ENCODE peak calls at places on chromosomes 1 and 21, in nine cellular contexts. S is A549; T is ovary; Y is left ventricle myocardium inferior; N is psoas muscle; Q is CD8-positive, alpha-beta T cell; G is AG04450; V is tibial nerve; D is hepatocyte. A is an unnamed sample.

GRCh38 chr21:27108228-27108627 is 141.3 kb upstream of the ADAMTS5 start:
- DNase-seq in T (no peak), S (no peak), V (no peak), N (no peak), D (no peak), Y (no peak), G (no peak), Q (no peak), A (no peak)

GRCh38 chr1:246602194-246602593 is 35.9 kb downstream of the CNST start:
- DNase-seq in Q (no peak), N (no peak), T (no peak), Y (no peak), D (no peak), S (no peak), V (no peak), G (no peak), A (no peak)

GRCh38 chr1:98468111-98468717 is 193.3 kb upstream of the SNX7 start:
- DNase-seq in T (no peak), N (no peak), S (peak), Q (no peak), V (no peak), D (peak), G (peak), Y (no peak), A (no peak)

GRCh38 chr1:197921235-197922069 is 4.3 kb downstream of the LHX9 start:
- DNase-seq in V (no peak), Y (no peak), N (no peak), D (peak), T (peak), S (no peak), Q (no peak), G (no peak), A (no peak)

GRCh38 chr1:58754683-58755467 is 29.0 kb downstream of the JUN start:
- DNase-seq in G (no peak), V (no peak), S (no peak), T (no peak), Q (no peak), Y (no peak), D (no peak), N (no peak), A (no peak)

GRCh38 chr1:165481820-165482532 is 37.0 kb upstream of the RXRG start:
- DNase-seq in S (peak), N (peak), Y (peak), D (peak), G (peak), Q (no peak), V (no peak), T (no peak), A (no peak)

GRCh38 chr1:208183977-208184901 is 59.9 kb downstream of the PLXNA2 start:
- DNase-seq in N (peak), Q (no peak), G (no peak), V (peak), S (peak), D (peak), Y (no peak), T (no peak), A (no peak)

GRCh38 chr1:232952514-232953175 is 2.2 kb downstream of the NTPCR start:
- DNase-seq in V (no peak), N (no peak), G (no peak), T (no peak), S (peak), Q (no peak), Y (no peak), D (peak), A (no peak)

GRCh38 chr1:7842517-7842916 is 10.3 kb downstream of the UTS2 start:
- DNase-seq in N (no peak), Y (no peak), G (no peak), V (no peak), Q (no peak), T (no peak), S (no peak), D (no peak), A (no peak)

GRCh38 chr1:31657972-31658510 is 13.4 kb upstream of the PEF1 start:
- DNase-seq in Q (no peak), N (no peak), G (no peak), S (no peak), T (no peak), Y (no peak), D (no peak), V (no peak), A (no peak)

GRCh38 chr1:119947468-119947867 is 51.2 kb upstream of the ADAM30 start:
- DNase-seq in T (no peak), D (no peak), S (no peak), G (peak), N (no peak), Y (no peak), V (no peak), Q (no peak), A (no peak)

GRCh38 chr1:39835935-39836594 is 47.2 kb downstream of the TRIT1 start:
- DNase-seq in S (no peak), T (no peak), N (no peak), Y (no peak), V (no peak), D (no peak), G (no peak), Q (no peak), A (no peak)

GRCh38 chr1:22473952-22474351 is 22.3 kb downstream of the ZBTB40 start:
- DNase-seq in Q (no peak), G (no peak), D (no peak), N (no peak), V (no peak), S (no peak), Y (no peak), T (no peak), A (no peak)

GRCh38 chr1:221845650-221846371 is 103.9 kb upstream of the DUSP10 start:
- DNase-seq in Q (no peak), S (peak), G (peak), V (no peak), D (peak), N (peak), T (no peak), Y (no peak), A (peak)

GRCh38 chr1:35449334-35450008 is 107.7 kb downstream of the KIAA0319L start:
- DNase-seq in Y (no peak), D (peak), T (no peak), N (no peak), V (no peak), Q (no peak), S (no peak), G (peak), A (no peak)

GRCh38 chr1:97042551-97042950 is 321.0 kb downstream of the PTBP2 start:
- DNase-seq in S (no peak), D (no peak), G (no peak), T (no peak), Y (no peak), N (no peak), V (no peak), Q (no peak), A (no peak)

GRCh38 chr1:62912028-62912638 is 128.2 kb downstream of the ATG4C start:
- DNase-seq in T (no peak), D (peak), Y (no peak), S (peak), V (no peak), Q (no peak), G (peak), N (no peak), A (no peak)

GRCh38 chr1:23799570-23800395 is 771 bp downstream of the GALE start:
- DNase-seq in G (no peak), N (peak), T (peak), S (peak), Y (peak), V (no peak), D (peak), Q (no peak), A (peak)

GRCh38 chr1:204438628-204439027 is 27.0 kb upstream of the PPP1R15B start:
- DNase-seq in V (no peak), S (peak), T (no peak), Q (no peak), D (peak), G (peak), Y (no peak), N (peak), A (no peak)

GRCh38 chr1:226810681-226811080 is 59.7 kb upstream of the PSEN2 start:
- DNase-seq in Y (no peak), V (no peak), T (no peak), S (no peak), D (no peak), Q (no peak), G (no peak), N (no peak), A (no peak)

DNA sequence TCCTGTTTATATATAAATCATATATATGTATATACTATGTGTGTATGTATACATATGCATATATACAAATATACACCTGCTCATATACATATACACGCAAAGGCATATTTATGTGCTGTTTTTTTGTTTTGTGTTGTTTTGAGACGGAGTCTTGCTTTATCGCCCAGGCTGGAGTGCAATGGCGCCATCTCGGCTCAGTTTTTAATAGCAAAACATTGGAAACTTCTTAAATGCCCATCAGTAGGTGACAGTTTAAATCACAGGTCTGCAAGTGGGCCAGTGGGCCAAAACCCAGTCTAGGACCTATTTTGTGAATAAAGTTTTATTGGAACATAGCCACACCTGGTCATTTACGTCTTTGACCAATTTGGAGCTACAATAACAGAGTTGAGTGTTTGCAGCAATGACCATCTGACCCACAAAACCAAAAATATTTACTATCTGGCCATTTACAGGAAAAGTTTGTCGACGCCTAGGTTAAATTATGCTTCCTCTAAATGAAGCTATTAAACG is 132.3 kb downstream of the TOMM20 start:
- DNase-seq in G (no peak), Q (no peak), T (no peak), D (no peak), V (no peak), Y (no peak), N (no peak), S (no peak), A (no peak)
- H3K27ac ChIP-seq in G (no peak), Q (no peak), T (no peak), D (peak), V (peak), Y (peak), N (peak), S (peak), A (peak)

GRCh38 chr1:193103759-193104495 is 1.3 kb downstream of the GLRX2 start:
- DNase-seq in V (no peak), N (no peak), S (no peak), Q (no peak), D (no peak), T (no peak), Y (no peak), G (no peak), A (no peak)
- H3K27ac ChIP-seq in V (peak), N (peak), S (peak), Q (peak), D (peak), T (peak), Y (peak), G (peak), A (peak)

DNA sequence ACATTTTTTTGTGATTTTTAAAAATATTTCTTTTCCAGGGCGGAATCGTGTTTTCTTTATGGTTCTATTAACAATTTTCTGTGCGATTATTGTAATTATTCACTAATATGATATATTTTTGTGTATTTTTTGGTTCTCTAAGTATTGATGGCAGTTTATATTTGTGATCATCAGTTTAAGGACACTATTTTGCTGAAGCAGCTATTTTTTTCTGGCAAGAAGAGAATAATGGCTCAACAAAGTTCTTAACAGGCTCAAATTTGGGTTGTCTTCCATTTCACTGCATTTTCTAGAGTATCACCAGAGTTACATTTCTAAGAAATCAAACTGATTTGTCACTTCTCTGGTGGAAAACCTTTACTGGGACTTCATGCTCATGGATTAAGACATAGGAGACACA is 178.4 kb downstream of the HS2ST1 start:
- DNase-seq in V (no peak), Q (no peak), D (no peak), Y (no peak), T (no peak), N (no peak), S (no peak), G (no peak), A (no peak)
- H3K27ac ChIP-seq in V (no peak), Q (no peak), D (no peak), Y (no peak), T (no peak), N (no peak), S (no peak), G (no peak), A (no peak)

GRCh38 chr1:16975211-16975610 is 5.2 kb downstream of the MFAP2 start:
- DNase-seq in G (no peak), S (no peak), N (no peak), Q (no peak), T (no peak), Y (no peak), D (no peak), V (no peak), A (no peak)
- H3K27ac ChIP-seq in G (no peak), S (no peak), N (no peak), Q (no peak), T (no peak), Y (no peak), D (no peak), V (no peak), A (no peak)

DNA sequence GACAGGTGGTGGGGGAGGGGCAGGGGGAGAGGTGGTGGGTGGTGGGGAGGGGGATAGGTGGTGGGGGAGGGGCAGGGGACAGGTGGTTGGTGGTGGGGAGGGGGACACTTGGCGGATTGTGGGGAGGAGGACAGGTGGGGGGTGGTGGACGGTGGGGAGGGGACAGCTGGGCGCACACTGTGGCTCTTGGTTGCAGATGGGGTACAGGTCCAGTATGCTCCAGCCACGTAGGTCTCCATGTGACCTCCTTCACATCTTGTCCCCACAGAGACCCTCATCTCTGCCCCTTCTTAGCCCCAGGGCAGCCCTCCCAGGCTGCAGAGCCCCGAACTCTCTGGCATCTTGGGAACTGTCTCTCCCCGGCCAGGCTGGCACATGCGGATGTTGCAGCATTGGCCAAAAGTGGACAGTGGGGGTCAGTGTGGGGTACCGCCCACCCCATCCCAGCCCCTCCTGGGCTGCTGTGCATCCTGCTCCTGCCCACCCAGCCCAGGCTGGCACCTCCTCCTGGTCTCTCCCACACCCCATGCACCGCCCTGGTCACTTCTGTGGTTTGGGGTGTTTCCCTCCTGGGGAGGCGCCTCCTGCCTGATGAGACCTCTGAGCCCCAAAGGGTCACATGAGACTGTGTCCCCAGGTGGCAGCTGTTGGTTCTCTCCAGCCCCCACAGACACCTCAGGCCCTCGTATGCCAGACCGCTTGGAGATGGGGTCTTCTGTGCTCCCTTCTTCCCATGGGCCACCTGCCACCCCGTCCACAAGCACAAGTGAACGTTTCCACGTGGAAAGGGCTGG is 7.6 kb upstream of the SLC19A1 start:
- DNase-seq in N (no peak), S (no peak), Q (no peak), T (peak), D (no peak), G (no peak), Y (peak), V (no peak), A (peak)
- H3K27ac ChIP-seq in N (no peak), S (no peak), Q (no peak), T (no peak), D (no peak), G (no peak), Y (no peak), V (peak), A (no peak)

DNA sequence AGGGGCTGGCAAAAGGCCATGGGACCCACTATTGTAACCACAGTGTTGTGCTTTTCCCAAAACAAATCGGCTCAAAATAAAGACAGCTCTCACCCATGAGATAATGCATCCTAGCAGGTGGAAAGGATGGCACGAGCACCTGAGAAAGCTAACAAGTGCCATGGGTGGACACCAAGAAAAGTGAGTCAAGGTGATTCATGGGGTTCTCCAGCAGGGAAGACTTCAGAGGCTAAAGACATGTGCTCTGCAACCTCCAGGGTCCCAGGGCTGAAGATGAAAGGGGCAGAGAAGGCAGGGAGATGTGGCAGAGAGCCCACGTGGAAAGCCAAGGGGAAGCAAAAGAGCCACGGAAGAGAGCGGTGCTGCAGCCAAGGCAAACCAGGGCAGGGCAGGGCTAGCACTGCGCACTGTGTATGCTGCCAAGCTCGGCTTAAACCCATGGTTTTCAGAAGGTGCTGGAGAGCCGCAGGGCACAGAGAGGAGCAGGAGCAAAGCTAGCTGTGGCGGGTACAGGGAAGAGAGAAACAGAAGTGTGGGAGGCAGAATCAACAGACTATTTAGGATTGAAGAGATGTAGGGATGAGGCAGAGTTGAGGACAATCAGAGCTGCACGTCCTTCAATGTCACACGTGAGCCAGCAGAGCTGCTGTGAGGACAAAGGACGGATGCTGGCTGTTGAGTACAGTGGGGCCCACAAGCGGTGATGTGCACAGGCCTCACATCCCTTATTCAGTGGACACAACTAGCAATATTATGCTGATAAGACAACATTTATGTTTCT is 41.8 kb upstream of the C1orf198 start:
- DNase-seq in T (peak), N (peak), Y (peak), Q (no peak), S (no peak), V (no peak), G (no peak), D (no peak), A (no peak)
- H3K27ac ChIP-seq in T (no peak), N (no peak), Y (peak), Q (no peak), S (no peak), V (no peak), G (no peak), D (no peak), A (no peak)

GRCh38 chr1:44237721-44238457 is 24.6 kb downstream of the DMAP1 start:
- DNase-seq in D (peak), T (no peak), N (no peak), G (no peak), Y (no peak), S (no peak), Q (peak), V (no peak), A (no peak)

GRCh38 chr1:44236873-44237272 is 23.6 kb downstream of the DMAP1 start:
- DNase-seq in G (no peak), Y (no peak), S (no peak), T (no peak), Q (no peak), N (no peak), D (no peak), V (no peak), A (no peak)

GRCh38 chr1:44239337-44239960 is 26.2 kb downstream of the DMAP1 start:
- DNase-seq in T (peak), Q (no peak), G (no peak), V (no peak), S (no peak), D (peak), N (no peak), Y (no peak), A (no peak)

GRCh38 chr1:44239961-44240371 is 26.7 kb downstream of the DMAP1 start:
- DNase-seq in S (no peak), V (peak), Y (peak), Q (no peak), N (no peak), T (no peak), G (no peak), D (peak), A (no peak)

DNA sequence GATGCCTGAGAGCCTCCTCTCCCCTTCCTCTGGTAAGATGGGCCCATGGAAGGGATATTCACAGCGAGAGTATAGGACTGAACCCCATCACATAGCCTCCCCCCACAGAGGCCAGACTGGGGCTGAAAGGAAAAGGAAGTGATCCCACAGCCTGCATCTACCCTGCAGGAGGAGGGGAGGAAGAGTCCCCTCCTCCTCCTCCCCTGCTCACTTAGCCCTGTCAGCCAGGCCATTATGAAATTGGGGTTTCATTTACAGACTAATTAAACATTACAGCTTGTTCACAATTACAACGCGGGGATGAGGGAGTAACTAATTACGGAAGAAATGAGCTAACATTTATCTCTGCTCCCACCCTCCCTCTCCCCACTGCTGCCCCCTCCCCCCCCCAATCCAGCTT is 25.4 kb downstream of the DMAP1 start:
- DNase-seq in V (no peak), N (no peak), G (no peak), Q (no peak), D (no peak), T (no peak), Y (no peak), S (no peak), A (no peak)
- H3K27ac ChIP-seq in V (peak), N (no peak), G (no peak), Q (no peak), D (peak), T (no peak), Y (no peak), S (no peak), A (no peak)

GRCh38 chr1:236754525-236755210 is 40.4 kb upstream of the MTR start:
- DNase-seq in V (no peak), N (no peak), Y (no peak), S (no peak), D (no peak), Q (no peak), T (no peak), G (no peak), A (no peak)

GRCh38 chr1:236760480-236760879 is 34.6 kb upstream of the MTR start:
- DNase-seq in D (no peak), T (no peak), V (no peak), S (no peak), G (no peak), N (no peak), Q (no peak), Y (no peak), A (no peak)

GRCh38 chr1:236760986-236761385 is 34.1 kb upstream of the MTR start:
- DNase-seq in G (no peak), V (no peak), S (no peak), Q (no peak), T (no peak), D (no peak), N (no peak), Y (no peak), A (no peak)

GRCh38 chr1:236759252-236759859 is 35.7 kb upstream of the MTR start:
- DNase-seq in S (peak), D (peak), G (peak), Y (no peak), Q (no peak), N (no peak), V (no peak), T (no peak), A (no peak)

DNA sequence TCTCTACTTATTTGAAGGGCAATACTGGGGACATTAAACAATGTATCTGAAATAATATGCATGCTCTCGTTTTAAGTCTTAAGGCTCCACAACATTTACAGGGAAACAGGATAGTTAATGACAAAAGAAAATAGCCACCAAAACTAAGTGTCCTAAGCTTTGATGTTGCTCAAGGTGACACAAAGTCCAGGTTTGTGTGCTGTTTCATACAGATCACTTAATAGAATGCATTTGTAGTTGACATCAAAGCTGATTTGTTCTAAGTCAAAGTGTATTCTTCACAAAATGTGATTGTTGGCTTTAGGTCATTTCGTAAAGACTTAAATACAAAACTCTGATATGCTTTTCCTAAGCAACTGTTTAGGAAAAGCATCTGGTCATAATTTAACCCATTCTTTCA is 37.5 kb upstream of the MTR start:
- DNase-seq in N (no peak), T (no peak), V (no peak), Y (no peak), S (no peak), G (no peak), D (no peak), Q (no peak), A (no peak)
- H3K27ac ChIP-seq in N (no peak), T (no peak), V (no peak), Y (no peak), S (no peak), G (no peak), D (no peak), Q (no peak), A (no peak)